ENCODE peak calls at places on chromosomes 4 and X, in eight cellular contexts. V is hepatocyte, M is MM.1S, Y is endothelial cell of umbilical vein, S is HCT116, D is keratinocyte, E is GM23248, J is neural progenitor cell. W is an unnamed sample.

GRCh38 chr4:3231431-3231980 is 17.5 kb upstream of the MSANTD1 start:
- DNase-seq in V (no peak), M (no peak), Y (no peak), S (no peak), D (no peak), E (peak; percentile 38), J (no peak), W (no peak)

GRCh38 chr4:52266537-52267137 is 215.5 kb downstream of the SPATA18 start:
- DNase-seq in V (no peak), M (no peak), Y (no peak), S (no peak), D (no peak), E (no peak), J (no peak), W (no peak)

GRCh38 chr4:157576671-157577070 is 356.1 kb downstream of the GRIA2 start:
- DNase-seq in V (no peak), M (no peak), Y (no peak), S (no peak), D (no peak), E (no peak), J (no peak), W (no peak)

GRCh38 chr4:92184566-92184965 is 119.2 kb upstream of the GRID2 start:
- DNase-seq in V (no peak), M (no peak), Y (no peak), S (no peak), D (no peak), E (peak; percentile 32), J (no peak), W (no peak)

GRCh38 chr4:78567502-78568075 is 16.0 kb downstream of the ANXA3 start:
- DNase-seq in V (no peak), M (no peak), Y (no peak), S (no peak), D (no peak), E (no peak), J (no peak), W (no peak)

GRCh38 chr4:44522761-44523445 is 74.3 kb upstream of the KCTD8 start:
- DNase-seq in V (no peak), M (no peak), Y (no peak), S (no peak), D (peak; percentile 56), E (no peak), J (no peak), W (peak; percentile 52)

GRCh38 chrX:102345916-102346315 is 93.9 kb downstream of the NXF2B start:
- DNase-seq in V (peak; percentile 69), M (peak; percentile 51), Y (peak; percentile 34), S (no peak), D (no peak), E (peak; percentile 39), J (peak; percentile 63), W (peak; percentile 70)

GRCh38 chr4:67751260-67751659 is 2.9 kb downstream of the GNRHR start:
- DNase-seq in V (no peak), M (no peak), Y (peak; percentile 6), S (no peak), D (no peak), E (peak; percentile 45), J (no peak), W (peak; percentile 30)

GRCh38 chrX:16185725-16186136 is 18.4 kb downstream of the MAGEB17 start:
- DNase-seq in V (no peak), M (no peak), Y (peak; percentile 74), S (peak; percentile 54), D (peak; percentile 55), E (peak; percentile 80), J (no peak), W (peak; percentile 90)

GRCh38 chrX:140447150-140447549 is 57.7 kb downstream of the SOX3 start:
- DNase-seq in V (no peak), M (no peak), Y (no peak), S (no peak), D (no peak), E (no peak), J (no peak), W (no peak)

GRCh38 chr4:131001371-131001770 is 1905.4 kb downstream of the C4orf33 start:
- DNase-seq in V (no peak), M (no peak), Y (peak; percentile 20), S (no peak), D (no peak), E (no peak), J (no peak), W (peak; percentile 54)

GRCh38 chrX:123860983-123861382 is 1.1 kb downstream of the XIAP start:
- DNase-seq in V (peak; percentile 32), M (no peak), Y (peak; percentile 40), S (no peak), D (no peak), E (peak; percentile 35), J (no peak), W (peak; percentile 23)

GRCh38 chr4:100224701-100225100 is 34.4 kb upstream of the DDIT4L start:
- DNase-seq in V (no peak), M (no peak), Y (no peak), S (no peak), D (no peak), E (no peak), J (peak; percentile 61), W (no peak)

GRCh38 chrX:150362599-150363481 is at the start of gene MAMLD1:
- DNase-seq in V (peak; percentile 61), M (peak; percentile 38), Y (peak; percentile 73), S (peak; percentile 51), D (no peak), E (peak; percentile 87), J (peak; percentile 29), W (peak; percentile 84)
- TF ChIP-seq EZH2 in V (peak; percentile 56), M (no peak), Y (no peak), S (no peak), D (no peak), E (no peak), J (peak; percentile 73), W (no peak)

DNA sequence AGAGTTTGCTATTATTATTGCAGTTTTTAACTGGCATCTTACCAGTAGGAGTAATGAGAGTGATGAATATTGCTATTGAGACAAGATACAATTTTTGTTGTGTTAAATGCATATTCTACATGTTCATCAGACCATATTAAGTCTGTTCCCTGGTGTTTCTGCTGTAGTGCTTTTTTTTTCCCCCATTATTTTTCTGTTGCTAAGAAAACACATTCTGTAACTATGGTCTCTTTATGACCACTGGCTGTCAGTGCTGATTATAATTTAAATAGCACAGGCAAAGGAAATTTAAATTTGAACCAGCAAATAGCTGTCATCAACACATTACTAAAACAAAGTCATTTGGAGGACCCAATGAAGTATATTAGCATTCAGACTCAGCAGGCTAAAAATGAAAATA is 98.3 kb upstream of the ANKRD50 start:
- DNase-seq in V (no peak), M (no peak), Y (no peak), S (no peak), D (no peak), E (no peak), J (no peak), W (no peak)
- H3K27ac ChIP-seq in V (no peak overlapping the region), M (no peak overlapping the region), Y (no peak overlapping the region), S (no peak overlapping the region), D (no peak overlapping the region), E (no peak overlapping the region), J (no peak overlapping the region), W (no peak overlapping the region)

GRCh38 chr4:42720514-42720913 is 63.6 kb upstream of the ATP8A1 start:
- DNase-seq in V (no peak), M (no peak), Y (no peak), S (no peak), D (no peak), E (no peak), J (no peak), W (no peak)
- H3K4me1 ChIP-seq in V (no peaks in the 10 kb centered on the region), M (peaks cover 5% of the 10 kb centered on the region), Y (no peaks in the 10 kb centered on the region), S (no peaks in the 10 kb centered on the region), D (no peaks in the 10 kb centered on the region), E (no peaks in the 10 kb centered on the region), J (no peaks in the 10 kb centered on the region), W (no peaks in the 10 kb centered on the region)

DNA sequence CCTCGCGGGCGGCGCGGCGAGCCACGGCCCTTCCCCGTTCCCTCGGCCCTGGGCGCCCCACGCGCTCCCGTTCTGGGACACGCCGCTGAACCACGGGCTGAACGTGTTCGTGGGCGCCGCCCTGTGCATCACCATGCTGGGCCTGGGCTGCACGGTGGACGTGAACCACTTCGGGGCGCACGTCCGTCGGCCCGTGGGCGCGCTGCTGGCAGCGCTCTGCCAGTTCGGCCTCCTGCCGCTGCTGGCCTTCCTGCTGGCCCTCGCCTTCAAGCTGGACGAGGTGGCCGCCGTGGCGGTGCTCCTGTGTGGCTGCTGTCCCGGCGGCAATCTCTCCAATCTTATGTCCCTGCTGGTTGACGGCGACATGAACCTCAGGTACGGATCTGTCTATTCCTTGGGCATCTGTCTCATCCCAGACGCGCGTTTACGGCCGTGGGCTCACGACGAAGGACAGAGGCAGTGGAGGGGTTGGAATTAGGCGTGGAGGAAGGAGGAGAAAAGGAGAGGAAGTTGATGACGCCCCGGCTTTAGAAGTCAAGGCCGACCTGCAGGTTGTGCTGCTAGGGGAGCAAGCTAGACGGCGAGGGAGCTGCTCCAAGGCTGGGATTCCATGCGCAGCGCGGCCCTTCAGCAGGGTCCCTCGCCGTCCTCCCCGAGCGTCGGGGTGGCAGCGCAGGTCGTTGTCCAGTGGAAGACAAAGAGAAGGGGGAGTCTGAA is 792 bp downstream of the SLC10A4 start:
- DNase-seq in V (peak; percentile 11), M (no peak), Y (no peak), S (no peak), D (no peak), E (peak; percentile 22), J (peak; percentile 29), W (no peak)
- TF ChIP-seq EZH2 in V (peak; percentile 85), M (no peak), Y (peak; percentile 97), S (no peak), D (peak; percentile 100), E (no peak), J (peak; percentile 94), W (no peak)

GRCh38 chr4:33924239-33924638 is 2320.1 kb downstream of the ARAP2 start:
- DNase-seq in V (peak; percentile 36), M (no peak), Y (peak; percentile 15), S (peak; percentile 82), D (no peak), E (peak; percentile 87), J (peak; percentile 8), W (peak; percentile 46)
- H3K27ac ChIP-seq in V (no peak overlapping the region), M (no peak overlapping the region), Y (no peak overlapping the region), S (peak overlapping the region; percentile 58), D (no peak overlapping the region), E (peak overlapping the region; percentile 6), J (no peak overlapping the region), W (no peak overlapping the region)

GRCh38 chr4:6943012-6943869 is 33.6 kb downstream of the TBC1D14 start:
- DNase-seq in V (no peak), M (no peak), Y (no peak), S (peak; percentile 3), D (no peak), E (no peak), J (peak; percentile 41), W (no peak)
- H3K4me1 ChIP-seq in V (peaks cover 45% of the 10 kb centered on the region), M (peaks cover 32% of the 10 kb centered on the region), Y (peaks cover 16% of the 10 kb centered on the region), S (peaks cover 31% of the 10 kb centered on the region), D (peaks cover 22% of the 10 kb centered on the region), E (peaks cover 19% of the 10 kb centered on the region), J (peaks cover 53% of the 10 kb centered on the region), W (peaks cover 15% of the 10 kb centered on the region)